ENCODE peak calls at places on chromosomes 4 and X, in six cellular contexts. One of them, this sample, is unnamed.

GRCh38 chrX:17183566-17183965 is 191.4 kb upstream of the NHS start:
- DNase-seq in heart left ventricle: no peak
- DNase-seq in dorsolateral prefrontal cortex: no peak
- DNase-seq in right lobe of liver: no peak
- DNase-seq in HCT116: no peak
- DNase-seq in A549: no peak
- DNase-seq in this sample: no peak

GRCh38 chr4:147060171-147060931 is 114.7 kb upstream of the TTC29 start:
- DNase-seq in heart left ventricle: no peak
- DNase-seq in dorsolateral prefrontal cortex: no peak
- DNase-seq in right lobe of liver: no peak
- DNase-seq in HCT116: no peak
- DNase-seq in A549: no peak
- DNase-seq in this sample: peak

GRCh38 chr4:1862055-1862911 is 6.3 kb upstream of the LETM1 start:
- DNase-seq in heart left ventricle: no peak
- DNase-seq in dorsolateral prefrontal cortex: no peak
- DNase-seq in right lobe of liver: no peak
- DNase-seq in HCT116: no peak
- DNase-seq in A549: no peak
- DNase-seq in this sample: no peak

GRCh38 chr4:7876096-7876993 is 63.3 kb downstream of the AFAP1 start:
- DNase-seq in heart left ventricle: no peak
- DNase-seq in dorsolateral prefrontal cortex: no peak
- DNase-seq in right lobe of liver: no peak
- DNase-seq in HCT116: no peak
- DNase-seq in A549: peak
- DNase-seq in this sample: no peak

GRCh38 chr4:5959221-5959982 is 58.8 kb downstream of the C4orf50 start:
- DNase-seq in heart left ventricle: no peak
- DNase-seq in dorsolateral prefrontal cortex: no peak
- DNase-seq in right lobe of liver: no peak
- DNase-seq in HCT116: no peak
- DNase-seq in A549: no peak
- DNase-seq in this sample: no peak

GRCh38 chr4:17450431-17450830 is 61.5 kb downstream of the QDPR start:
- DNase-seq in heart left ventricle: no peak
- DNase-seq in dorsolateral prefrontal cortex: no peak
- DNase-seq in right lobe of liver: no peak
- DNase-seq in HCT116: no peak
- DNase-seq in A549: no peak
- DNase-seq in this sample: no peak

GRCh38 chrX:18354369-18355329 is at the start of gene SCML2:
- DNase-seq in heart left ventricle: peak
- DNase-seq in dorsolateral prefrontal cortex: peak
- DNase-seq in right lobe of liver: peak
- DNase-seq in HCT116: no peak
- DNase-seq in A549: peak
- DNase-seq in this sample: no peak

GRCh38 chr4:123848615-123849014 is 452.0 kb downstream of the SPRY1 start:
- DNase-seq in heart left ventricle: no peak
- DNase-seq in dorsolateral prefrontal cortex: no peak
- DNase-seq in right lobe of liver: no peak
- DNase-seq in HCT116: no peak
- DNase-seq in A549: no peak
- DNase-seq in this sample: no peak

GRCh38 chrX:106039920-106040319 is 1.4 kb upstream of the SERPINA7 start:
- DNase-seq in heart left ventricle: no peak
- DNase-seq in dorsolateral prefrontal cortex: no peak
- DNase-seq in right lobe of liver: no peak
- DNase-seq in HCT116: peak
- DNase-seq in A549: no peak
- DNase-seq in this sample: no peak

GRCh38 chrX:24372021-24372763 is 11.8 kb downstream of the SUPT20HL1 start:
- DNase-seq in heart left ventricle: no peak
- DNase-seq in dorsolateral prefrontal cortex: no peak
- DNase-seq in right lobe of liver: no peak
- DNase-seq in HCT116: no peak
- DNase-seq in A549: no peak
- DNase-seq in this sample: no peak

GRCh38 chr4:155207534-155208257 is 740 bp upstream of the NPY2R start:
- DNase-seq in heart left ventricle: no peak
- DNase-seq in dorsolateral prefrontal cortex: no peak
- DNase-seq in right lobe of liver: no peak
- DNase-seq in HCT116: no peak
- DNase-seq in A549: peak
- DNase-seq in this sample: no peak

GRCh38 chr4:86493460-86493859 is 100.7 kb upstream of the PTPN13 start:
- DNase-seq in heart left ventricle: no peak
- DNase-seq in dorsolateral prefrontal cortex: no peak
- DNase-seq in right lobe of liver: no peak
- DNase-seq in HCT116: no peak
- DNase-seq in A549: no peak
- DNase-seq in this sample: peak

GRCh38 chr4:3223986-3224748 is 24.8 kb upstream of the MSANTD1 start:
- DNase-seq in heart left ventricle: no peak
- DNase-seq in dorsolateral prefrontal cortex: peak
- DNase-seq in right lobe of liver: peak
- DNase-seq in HCT116: no peak
- DNase-seq in A549: no peak
- DNase-seq in this sample: no peak

GRCh38 chrX:41971346-41971745 is 48.0 kb upstream of the CASK start:
- DNase-seq in heart left ventricle: no peak
- DNase-seq in dorsolateral prefrontal cortex: no peak
- DNase-seq in right lobe of liver: no peak
- DNase-seq in HCT116: no peak
- DNase-seq in A549: no peak
- DNase-seq in this sample: no peak

GRCh38 chr4:98284640-98285046 is 23.5 kb downstream of the RAP1GDS1 start:
- DNase-seq in heart left ventricle: no peak
- DNase-seq in dorsolateral prefrontal cortex: no peak
- DNase-seq in right lobe of liver: no peak
- DNase-seq in HCT116: peak
- DNase-seq in A549: no peak
- DNase-seq in this sample: no peak

GRCh38 chr4:112213850-112214249 is 17.7 kb upstream of the AP1AR start:
- DNase-seq in heart left ventricle: no peak
- DNase-seq in dorsolateral prefrontal cortex: no peak
- DNase-seq in right lobe of liver: no peak
- DNase-seq in HCT116: no peak
- DNase-seq in A549: no peak
- DNase-seq in this sample: peak

DNA sequence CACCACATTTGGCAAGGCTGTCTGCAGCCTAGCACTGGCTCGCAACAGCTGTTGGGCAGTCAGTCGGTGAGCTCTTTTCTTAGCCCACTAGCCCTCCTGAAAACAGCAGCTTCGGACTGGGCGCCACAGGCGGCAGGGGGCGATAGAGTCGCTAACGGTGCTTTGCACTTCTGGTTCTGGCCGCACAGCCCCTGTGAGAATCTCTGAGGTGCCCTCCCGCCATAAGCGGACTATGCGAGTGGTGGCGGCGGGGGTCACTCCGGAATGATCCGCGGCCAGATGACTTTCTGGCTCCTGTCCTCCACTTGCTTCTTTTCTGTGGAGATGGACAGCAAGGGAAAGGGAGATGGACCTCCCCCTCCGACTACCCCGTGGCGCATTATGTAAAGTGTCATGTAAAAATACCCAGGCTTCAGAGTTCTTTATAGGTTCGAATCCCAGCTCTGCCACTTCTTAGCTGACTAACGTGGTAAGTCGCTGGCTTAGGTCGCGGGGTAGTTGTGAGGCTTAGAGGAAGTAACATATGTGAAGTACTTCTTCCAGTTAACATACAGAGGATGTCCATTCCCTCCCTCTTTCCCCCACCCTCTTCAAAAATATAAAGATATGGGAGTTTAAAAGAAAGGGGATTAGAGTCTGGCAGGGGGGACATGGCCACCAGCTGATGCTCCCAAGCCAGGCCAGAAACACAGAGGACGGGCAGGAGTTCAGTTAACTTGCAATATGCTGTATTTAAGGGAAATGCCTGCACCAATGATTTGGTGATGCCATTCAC is 11.0 kb downstream of the ARHGAP36 start:
- DNase-seq in heart left ventricle: no peak
- DNase-seq in dorsolateral prefrontal cortex: no peak
- DNase-seq in right lobe of liver: no peak
- DNase-seq in HCT116: peak
- DNase-seq in A549: peak
- DNase-seq in this sample: no peak
- TF ChIP-seq CTCF in heart left ventricle: peak
- TF ChIP-seq CTCF in dorsolateral prefrontal cortex: peak
- TF ChIP-seq CTCF in right lobe of liver: no peak
- TF ChIP-seq CTCF in HCT116: peak
- TF ChIP-seq CTCF in A549: peak
- TF ChIP-seq CTCF in this sample: peak

DNA sequence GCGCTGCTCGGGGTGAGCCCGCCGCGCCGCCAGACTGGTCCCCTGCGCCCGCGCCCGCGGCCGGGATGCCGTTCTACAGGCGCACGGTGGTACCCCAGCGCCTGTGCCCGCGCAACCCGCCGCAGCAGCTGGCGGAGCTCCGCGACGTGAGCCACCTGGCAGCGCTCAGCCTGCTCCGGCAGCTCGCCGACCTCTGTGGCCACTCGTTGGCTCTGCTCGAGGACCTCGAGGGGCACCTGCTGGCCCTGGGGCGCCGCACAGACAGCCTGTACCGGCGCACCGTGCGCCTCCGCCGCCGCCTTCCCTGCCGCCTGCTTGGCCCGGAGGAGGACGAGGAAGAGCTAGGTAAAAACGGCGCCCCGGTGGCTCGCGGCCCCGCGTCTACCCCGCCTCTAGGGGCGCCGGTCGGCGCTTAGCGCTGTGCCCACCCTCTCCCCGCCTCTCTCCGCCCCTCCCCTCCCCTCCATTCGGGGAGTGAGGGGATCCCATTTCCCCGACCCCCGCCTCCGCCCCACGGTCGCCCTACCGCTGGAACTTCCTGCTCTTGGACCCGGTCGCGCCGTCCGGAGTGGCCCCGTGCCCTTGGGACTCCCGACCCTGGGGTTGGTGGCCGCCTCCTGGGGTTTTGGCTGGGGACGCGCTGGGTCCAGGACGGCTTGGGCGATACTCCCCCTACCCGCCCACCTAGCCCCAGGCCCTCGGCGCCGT is 532 bp downstream of the NHSL2 start:
- DNase-seq in heart left ventricle: peak
- DNase-seq in dorsolateral prefrontal cortex: no peak
- DNase-seq in right lobe of liver: peak
- DNase-seq in HCT116: no peak
- DNase-seq in A549: peak
- DNase-seq in this sample: no peak
- H3K4me3 ChIP-seq in heart left ventricle: peak
- H3K4me3 ChIP-seq in dorsolateral prefrontal cortex: peak
- H3K4me3 ChIP-seq in right lobe of liver: peak
- H3K4me3 ChIP-seq in HCT116: no peak
- H3K4me3 ChIP-seq in A549: peak
- H3K4me3 ChIP-seq in this sample: peak

GRCh38 chr4:125283702-125284279 is 31.0 kb upstream of the FAT4 start:
- DNase-seq in heart left ventricle: no peak
- DNase-seq in dorsolateral prefrontal cortex: no peak
- DNase-seq in right lobe of liver: no peak
- DNase-seq in HCT116: peak
- DNase-seq in A549: no peak
- DNase-seq in this sample: peak
- TF ChIP-seq CTCF in heart left ventricle: peak
- TF ChIP-seq CTCF in dorsolateral prefrontal cortex: peak
- TF ChIP-seq CTCF in right lobe of liver: peak
- TF ChIP-seq CTCF in HCT116: peak
- TF ChIP-seq CTCF in A549: peak
- TF ChIP-seq CTCF in this sample: peak

DNA sequence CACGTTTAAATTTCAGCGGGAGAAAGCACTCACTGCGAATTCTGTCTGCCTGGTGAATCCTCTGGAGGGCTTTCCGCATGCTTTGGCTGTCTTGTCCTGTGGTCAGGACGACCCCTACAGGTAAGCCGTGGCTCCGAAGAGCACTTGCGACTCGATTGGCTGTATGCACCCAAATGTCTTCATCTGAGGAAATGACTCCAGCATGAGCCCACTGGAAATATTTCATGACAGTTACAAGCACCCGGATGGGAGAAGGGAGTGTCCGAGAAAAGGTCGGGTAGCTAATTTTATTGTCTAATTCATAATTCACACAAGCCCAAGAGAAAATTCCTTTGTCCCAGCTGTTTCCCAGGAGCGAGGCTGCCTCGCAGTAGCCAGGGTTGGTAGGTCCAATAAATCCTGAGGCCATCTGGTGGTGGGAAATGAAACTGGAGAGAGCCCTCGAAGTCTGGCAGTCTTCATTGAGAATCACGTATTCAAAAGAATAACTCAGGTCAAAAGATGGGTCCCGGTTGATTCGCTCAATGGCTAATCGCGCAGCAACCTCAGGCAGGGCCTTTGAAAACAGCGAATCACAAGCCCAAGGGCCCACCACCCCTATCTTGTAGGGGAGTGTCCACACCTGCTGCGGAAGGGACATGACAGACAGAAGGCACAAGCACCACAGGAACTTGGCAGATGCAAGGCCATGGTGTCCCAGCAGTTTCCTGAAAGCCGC is 6.6 kb downstream of the GUCY2F start:
- DNase-seq in heart left ventricle: peak
- DNase-seq in dorsolateral prefrontal cortex: peak
- DNase-seq in right lobe of liver: peak
- DNase-seq in HCT116: peak
- DNase-seq in A549: peak
- DNase-seq in this sample: no peak
- H3K4me3 ChIP-seq in heart left ventricle: peak
- H3K4me3 ChIP-seq in dorsolateral prefrontal cortex: peak
- H3K4me3 ChIP-seq in right lobe of liver: no peak
- H3K4me3 ChIP-seq in HCT116: peak
- H3K4me3 ChIP-seq in A549: no peak
- H3K4me3 ChIP-seq in this sample: no peak

GRCh38 chr4:169774466-169775445 is 17.0 kb upstream of the HPF1 start:
- DNase-seq in heart left ventricle: no peak
- DNase-seq in dorsolateral prefrontal cortex: no peak
- DNase-seq in right lobe of liver: no peak
- DNase-seq in HCT116: no peak
- DNase-seq in A549: no peak
- DNase-seq in this sample: no peak
- TF ChIP-seq CTCF in heart left ventricle: peak
- TF ChIP-seq CTCF in dorsolateral prefrontal cortex: peak
- TF ChIP-seq CTCF in right lobe of liver: no peak
- TF ChIP-seq CTCF in HCT116: no peak
- TF ChIP-seq CTCF in A549: no peak
- TF ChIP-seq CTCF in this sample: peak

DNA sequence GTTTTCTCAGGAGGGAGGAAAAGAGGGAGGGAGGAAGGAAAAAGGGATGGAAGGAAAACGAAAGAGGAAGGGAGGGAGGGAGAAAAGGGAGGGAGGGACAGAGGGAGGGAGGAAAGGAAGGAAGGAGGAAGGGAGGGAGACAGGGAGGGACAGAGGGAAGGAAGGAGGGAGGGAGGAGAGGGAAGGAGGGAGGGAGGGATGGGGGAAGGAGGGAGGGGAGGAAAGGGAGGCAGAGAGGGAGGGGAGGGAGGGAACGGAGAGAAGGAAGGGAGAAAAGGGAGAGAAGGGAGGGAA is 15.4 kb downstream of the DHRSX start:
- DNase-seq in heart left ventricle: no peak
- DNase-seq in dorsolateral prefrontal cortex: no peak
- DNase-seq in right lobe of liver: no peak
- DNase-seq in HCT116: no peak
- DNase-seq in A549: no peak
- DNase-seq in this sample: no peak
- H3K4me3 ChIP-seq in heart left ventricle: peak
- H3K4me3 ChIP-seq in dorsolateral prefrontal cortex: peak
- H3K4me3 ChIP-seq in right lobe of liver: no peak
- H3K4me3 ChIP-seq in HCT116: no peak
- H3K4me3 ChIP-seq in A549: no peak
- H3K4me3 ChIP-seq in this sample: peak